ENCODE peak calls at places on chromosomes 3 and 15, in eight cellular contexts. Z is AG08396; X is activated T-cell treated with anti-CD3 and anti-CD28 coated beads, Interleukin-2, amount 50 U/mL, for 72 hours; D is SHP77; L is naive B cell; G is mucosa of gallbladder; O is uterus; M is HEK293T. R is an unnamed sample.

GRCh38 chr3:79140718-79141117 is 627.1 kb downstream of the ROBO1 start:
- DNase-seq in Z (no peak), X (no peak), D (no peak), L (no peak), G (no peak), O (no peak), M (no peak), R (no peak)

GRCh38 chr3:62184559-62184958 is 188.8 kb downstream of the FEZF2 start:
- DNase-seq in Z (no peak), X (no peak), D (no peak), L (no peak), G (no peak), O (no peak), M (no peak), R (no peak)

GRCh38 chr15:37090543-37091175 is 9.7 kb downstream of the MEIS2 start:
- DNase-seq in Z (no peak), X (no peak), D (no peak), L (no peak), G (no peak), O (no peak), M (no peak), R (no peak)

GRCh38 chr3:76044601-76045600 is 259.6 kb upstream of the ZNF717 start:
- DNase-seq in Z (no peak), X (peak), D (no peak), L (no peak), G (peak), O (no peak), M (peak), R (no peak)

GRCh38 chr15:52121896-52122295 is 9.3 kb upstream of the BCL2L10 start:
- DNase-seq in Z (no peak), X (no peak), D (no peak), L (no peak), G (no peak), O (no peak), M (no peak), R (no peak)

GRCh38 chr3:78832785-78833204 is 935.0 kb downstream of the ROBO1 start:
- DNase-seq in Z (no peak), X (no peak), D (no peak), L (no peak), G (peak), O (no peak), M (no peak), R (no peak)

GRCh38 chr3:181709537-181710279 is 2.0 kb upstream of the SOX2 start:
- DNase-seq in Z (peak), X (peak), D (peak), L (peak), G (peak), O (peak), M (no peak), R (peak)

GRCh38 chr15:68526269-68526668 is 52.5 kb upstream of the CORO2B start:
- DNase-seq in Z (no peak), X (no peak), D (no peak), L (no peak), G (no peak), O (no peak), M (no peak), R (no peak)

GRCh38 chr15:99455796-99456160 is 110.0 kb upstream of the MEF2A start:
- DNase-seq in Z (no peak), X (no peak), D (no peak), L (no peak), G (no peak), O (no peak), M (no peak), R (peak)

GRCh38 chr15:61025283-61025682 is 203.8 kb downstream of the RORA start:
- DNase-seq in Z (no peak), X (no peak), D (no peak), L (no peak), G (no peak), O (peak), M (no peak), R (no peak)

GRCh38 chr3:115834068-115834467 is 210.8 kb downstream of the GAP43 start:
- DNase-seq in Z (peak), X (no peak), D (no peak), L (no peak), G (no peak), O (no peak), M (no peak), R (no peak)

GRCh38 chr3:38090453-38090852 is 46.5 kb downstream of the ACAA1 start:
- DNase-seq in Z (no peak), X (no peak), D (no peak), L (no peak), G (no peak), O (no peak), M (no peak), R (no peak)

GRCh38 chr15:46961795-46962194 is 755.5 kb upstream of the SEMA6D start:
- DNase-seq in Z (no peak), X (no peak), D (no peak), L (no peak), G (no peak), O (no peak), M (no peak), R (no peak)

GRCh38 chr3:145055375-145056076 is 1083.9 kb downstream of the DIPK2A start:
- DNase-seq in Z (no peak), X (no peak), D (no peak), L (no peak), G (no peak), O (no peak), M (no peak), R (no peak)

GRCh38 chr3:115194461-115194860 is 47.4 kb upstream of the ZBTB20 start:
- DNase-seq in Z (peak), X (no peak), D (no peak), L (no peak), G (no peak), O (no peak), M (no peak), R (no peak)

GRCh38 chr15:52020253-52021085 is 1.4 kb downstream of the MAPK6 start:
- DNase-seq in Z (no peak), X (no peak), D (no peak), L (no peak), G (no peak), O (no peak), M (no peak), R (no peak)

GRCh38 chr3:27720899-27721716 is 1.0 kb downstream of the EOMES start:
- DNase-seq in Z (no peak), X (no peak), D (no peak), L (no peak), G (no peak), O (no peak), M (peak), R (peak)

GRCh38 chr3:4979401-4980228 is at the start of gene BHLHE40:
- DNase-seq in Z (no peak), X (no peak), D (no peak), L (peak), G (no peak), O (no peak), M (no peak), R (peak)

GRCh38 chr3:70065666-70066253 is 66.2 kb downstream of the SAMMSON start:
- DNase-seq in Z (no peak), X (no peak), D (peak), L (no peak), G (no peak), O (no peak), M (peak), R (no peak)

GRCh38 chr3:62703423-62704167 is 171.6 kb downstream of the CADPS start:
- DNase-seq in Z (no peak), X (no peak), D (no peak), L (no peak), G (no peak), O (no peak), M (no peak), R (no peak)

GRCh38 chr3:58392191-58392590 is 41.4 kb downstream of the PDHB start:
- DNase-seq in Z (no peak), X (no peak), D (no peak), L (no peak), G (no peak), O (no peak), M (no peak), R (no peak)